ENCODE peak calls at places on chromosomes 12 and 14, in ten cellular contexts. C is astrocyte, F is fibroblast of pulmonary artery, U is GM12878, Q is A549, Z is uterus, K is mucosa of descending colon, G is cardiac fibroblast, A is heart right ventricle, E is sigmoid colon. N is an unnamed sample.

GRCh38 chr12:102961488-102961801 is 4.0 kb downstream of the ASCL1 start:
- DNase-seq in C (no peak), E (no peak), Z (no peak), F (no peak), Q (no peak), K (no peak), U (no peak), G (no peak), A (no peak), N (no peak)

GRCh38 chr12:16184691-16185090 is 92.8 kb downstream of the SLC15A5 start:
- DNase-seq in U (no peak), Z (no peak), Q (no peak), K (no peak), C (no peak), F (no peak), E (no peak), G (no peak), A (no peak), N (no peak)

GRCh38 chr14:62234849-62235248 is 472.6 kb downstream of the SNAPC1 start:
- DNase-seq in Z (no peak), G (no peak), F (peak), E (no peak), U (no peak), K (no peak), Q (no peak), A (no peak), C (no peak), N (no peak)

GRCh38 chr14:69281450-69282169 is 21.7 kb downstream of the GALNT16 start:
- DNase-seq in Q (no peak), E (no peak), U (no peak), Z (no peak), K (no peak), F (no peak), G (no peak), A (no peak), C (no peak), N (peak)

GRCh38 chr14:31204593-31205534 is 2.7 kb downstream of the HECTD1 start:
- DNase-seq in K (no peak), F (no peak), E (no peak), Q (no peak), G (no peak), U (no peak), A (no peak), Z (no peak), C (no peak), N (no peak)

GRCh38 chr14:98961191-98961590 is 310.8 kb downstream of the BCL11B start:
- DNase-seq in E (peak), Z (no peak), U (no peak), C (no peak), A (no peak), F (no peak), G (no peak), K (no peak), Q (no peak), N (no peak)

GRCh38 chr12:123939716-123940626 is 32.7 kb downstream of the CCDC92 start:
- DNase-seq in Q (no peak), A (no peak), U (no peak), C (no peak), Z (no peak), G (no peak), E (no peak), F (no peak), K (no peak), N (no peak)

GRCh38 chr12:56688846-56689113 is 696 bp upstream of the PTGES3 start:
- DNase-seq in Q (peak), U (no peak), Z (no peak), C (no peak), G (no peak), A (no peak), E (no peak), K (no peak), F (no peak), N (no peak)

GRCh38 chr14:20219033-20219432 is 4.5 kb upstream of the OR11H6 start:
- DNase-seq in Z (no peak), G (peak), U (no peak), Q (no peak), K (no peak), C (no peak), E (no peak), F (no peak), A (no peak), N (no peak)

GRCh38 chr14:29548948-29549370 is 378.7 kb downstream of the PRKD1 start:
- DNase-seq in Z (no peak), U (peak), E (no peak), F (peak), A (no peak), G (peak), C (peak), Q (peak), K (peak), N (peak)

GRCh38 chr12:59780605-59781135 is 184.8 kb downstream of the SLC16A7 start:
- DNase-seq in G (peak), C (peak), F (peak), E (no peak), A (no peak), Z (no peak), K (peak), U (no peak), Q (no peak), N (peak)

GRCh38 chr12:91902860-91903683 is 242.6 kb downstream of the BTG1 start:
- DNase-seq in F (no peak), A (no peak), G (peak), C (peak), Z (no peak), U (no peak), E (no peak), Q (no peak), K (no peak), N (peak)

GRCh38 chr14:54981698-54982097 is 45.2 kb downstream of the WDHD1 start:
- DNase-seq in C (no peak), K (no peak), Q (no peak), E (no peak), U (no peak), F (peak), Z (no peak), G (peak), A (no peak), N (peak)

GRCh38 chr12:28025821-28026505 is 53.4 kb upstream of the PTHLH start:
- DNase-seq in U (no peak), E (no peak), A (no peak), F (no peak), G (no peak), C (peak), Z (no peak), Q (no peak), K (no peak), N (no peak)

GRCh38 chr12:21340406-21340805 is 5.7 kb upstream of the SLCO1A2 start:
- DNase-seq in A (no peak), K (no peak), Z (no peak), U (no peak), Q (no peak), E (no peak), F (no peak), C (no peak), G (no peak), N (no peak)

GRCh38 chr12:72093930-72094329 is 155.3 kb downstream of the TPH2 start:
- DNase-seq in U (no peak), Z (no peak), G (no peak), Q (no peak), K (no peak), A (no peak), F (no peak), E (no peak), C (no peak), N (no peak)

GRCh38 chr14:103207038-103207403 is 83.8 kb downstream of the TNFAIP2 start:
- DNase-seq in A (peak), E (peak), C (peak), G (peak), Z (peak), K (peak), U (no peak), F (peak), Q (no peak), N (no peak)

GRCh38 chr14:103206023-103206481 is 82.8 kb downstream of the TNFAIP2 start:
- DNase-seq in E (peak), Q (no peak), Z (peak), G (peak), F (no peak), C (peak), U (no peak), K (no peak), A (no peak), N (no peak)

GRCh38 chr14:103205541-103205906 is 82.3 kb downstream of the TNFAIP2 start:
- DNase-seq in Z (peak), G (no peak), A (no peak), K (no peak), F (no peak), E (peak), Q (no peak), U (no peak), C (no peak), N (no peak)

GRCh38 chr14:103207404-103208072 is 84.3 kb downstream of the TNFAIP2 start:
- DNase-seq in C (peak), Z (peak), E (peak), F (peak), K (no peak), Q (no peak), A (peak), G (no peak), U (no peak), N (no peak)

GRCh38 chr14:103209054-103209453 is 85.8 kb downstream of the TNFAIP2 start:
- DNase-seq in E (no peak), Q (no peak), U (no peak), C (no peak), F (no peak), Z (no peak), K (no peak), A (no peak), G (no peak), N (no peak)
- H3K4me3 ChIP-seq in E (no peak), Q (no peak), U (no peak), C (no peak), F (no peak), Z (peak), K (no peak), A (no peak), G (no peak), N (no peak)

GRCh38 chr12:109301643-109302176 is 7.4 kb downstream of the FOXN4 start:
- DNase-seq in A (no peak), E (no peak), U (no peak), K (no peak), Z (no peak), F (no peak), C (no peak), Q (no peak), G (no peak), N (no peak)

GRCh38 chr12:109304485-109304884 is 4.6 kb downstream of the FOXN4 start:
- DNase-seq in Q (no peak), F (no peak), K (no peak), E (no peak), Z (no peak), A (no peak), C (no peak), U (no peak), G (no peak), N (no peak)

GRCh38 chr12:109302770-109303169 is 6.3 kb downstream of the FOXN4 start:
- DNase-seq in C (no peak), Q (no peak), A (no peak), F (no peak), K (no peak), E (no peak), U (no peak), Z (no peak), G (no peak), N (no peak)

GRCh38 chr12:109299849-109300248 is 9.2 kb downstream of the FOXN4 start:
- DNase-seq in C (no peak), Q (no peak), U (no peak), F (no peak), E (no peak), Z (no peak), A (no peak), K (no peak), G (no peak), N (no peak)

GRCh38 chr12:109302358-109302757 is 6.7 kb downstream of the FOXN4 start:
- DNase-seq in E (no peak), F (no peak), Q (peak), K (no peak), C (no peak), Z (no peak), A (no peak), U (no peak), G (peak), N (peak)
- TF ChIP-seq CTCF in E (no peak), F (no peak), Q (no peak), K (no peak), C (no peak), Z (no peak), A (no peak), U (no peak), G (no peak), N (no peak)

DNA sequence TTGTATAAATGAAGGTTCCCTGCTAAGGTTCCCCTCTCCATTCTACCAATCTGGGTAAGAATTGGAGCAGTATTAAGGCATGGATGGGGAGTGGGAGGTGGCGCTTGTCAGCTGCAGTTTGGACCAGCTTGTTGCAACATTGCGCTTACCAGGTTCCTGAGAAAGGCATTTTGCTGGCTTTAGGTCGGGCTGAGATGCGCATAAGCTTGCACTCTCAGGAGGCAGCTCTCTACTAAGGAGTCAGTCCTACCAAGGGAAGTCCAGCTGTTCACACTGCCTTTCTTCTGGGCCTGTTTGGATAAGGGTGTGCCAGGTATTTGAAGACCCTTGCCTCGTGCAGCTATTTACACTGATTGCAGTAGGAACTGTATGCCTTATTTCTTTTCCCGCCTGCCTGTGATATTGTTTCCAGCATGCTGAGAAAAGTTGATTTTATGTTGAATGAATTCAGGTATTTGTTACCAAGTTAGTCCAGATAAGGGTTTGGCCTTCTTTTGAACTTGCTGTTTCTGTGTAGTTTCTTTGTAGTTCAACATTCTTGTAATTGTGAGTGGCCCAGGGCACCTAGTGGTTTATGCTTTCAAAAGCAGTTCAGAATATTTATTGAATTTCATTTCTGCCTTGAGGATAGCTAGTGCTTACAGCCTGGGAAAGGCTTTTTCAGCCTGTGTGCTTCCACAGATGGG is 2.6 kb downstream of the MLEC start:
- DNase-seq in A (no peak), C (peak), E (no peak), Q (no peak), K (no peak), G (no peak), F (no peak), U (no peak), Z (no peak), N (peak)
- H3K4me3 ChIP-seq in A (peak), C (peak), E (peak), Q (peak), K (no peak), G (no peak), F (peak), U (peak), Z (no peak), N (peak)

GRCh38 chr14:60631842-60632241 is 17.4 kb downstream of the SIX1 start:
- DNase-seq in A (no peak), U (no peak), E (no peak), F (no peak), K (no peak), C (no peak), G (no peak), Z (no peak), Q (no peak), N (no peak)
- TF ChIP-seq CTCF in A (no peak), U (no peak), E (no peak), F (no peak), K (no peak), C (no peak), G (no peak), Z (no peak), Q (no peak), N (no peak)

GRCh38 chr12:6076340-6076739 is 48.1 kb downstream of the VWF start:
- DNase-seq in A (no peak), E (no peak), Q (no peak), F (peak), G (no peak), K (no peak), C (no peak), Z (no peak), U (no peak), N (no peak)

GRCh38 chr12:6073426-6073825 is 51.0 kb downstream of the VWF start:
- DNase-seq in E (no peak), G (no peak), K (no peak), F (no peak), U (no peak), A (no peak), C (no peak), Q (no peak), Z (no peak), N (no peak)

GRCh38 chr12:6076776-6077700 is 47.4 kb downstream of the VWF start:
- DNase-seq in G (no peak), K (no peak), E (no peak), U (no peak), F (no peak), Q (no peak), Z (no peak), C (no peak), A (no peak), N (no peak)

GRCh38 chr12:6074394-6074793 is 50.1 kb downstream of the VWF start:
- DNase-seq in Z (no peak), C (no peak), G (no peak), A (no peak), Q (no peak), K (no peak), E (no peak), U (no peak), F (no peak), N (peak)

GRCh38 chr12:6074979-6075585 is 49.4 kb downstream of the VWF start:
- DNase-seq in K (peak), F (no peak), C (no peak), E (no peak), Q (no peak), Z (no peak), G (no peak), U (no peak), A (peak), N (no peak)
- H3K4me3 ChIP-seq in K (no peak), F (no peak), C (peak), E (peak), Q (no peak), Z (no peak), G (peak), U (no peak), A (peak), N (peak)

GRCh38 chr12:46368684-46369083 is 3.9 kb downstream of the SLC38A2 start:
- DNase-seq in E (no peak), F (peak), Z (no peak), G (no peak), K (no peak), U (no peak), A (no peak), Q (no peak), C (no peak), N (peak)
- TF ChIP-seq CTCF in E (no peak), F (no peak), Z (no peak), G (no peak), K (no peak), U (no peak), A (no peak), Q (no peak), C (no peak), N (no peak)